ENCODE peak calls at places on chromosome 15, in nine cellular contexts. X is mammary epithelial cell, D is psoas muscle, J is neural progenitor cell, O is transverse colon, N is cardiac muscle cell, C is heart right ventricle, R is left lung, I is MM.1S. U is an unnamed sample.

GRCh38 chr15:48500595-48500994 is 144.9 kb downstream of the FBN1 start:
- DNase-seq in X (no peak), D (no peak), J (no peak), O (no peak), N (no peak), C (no peak), R (no peak), I (no peak), U (no peak)

GRCh38 chr15:62848631-62849050 is 193.9 kb upstream of the TPM1 start:
- DNase-seq in X (no peak), D (no peak), J (no peak), O (no peak), N (no peak), C (no peak), R (no peak), I (no peak), U (no peak)

GRCh38 chr15:66702770-66703539 is 919 bp downstream of the SMAD6 start:
- DNase-seq in X (no peak), D (peak; percentile 29), J (peak; percentile 69), O (peak; percentile 29), N (peak; percentile 51), C (no peak), R (peak; percentile 91), I (no peak), U (no peak)

GRCh38 chr15:69628256-69629093 is 175.9 kb downstream of the RPLP1 start:
- DNase-seq in X (no peak), D (no peak), J (no peak), O (no peak), N (no peak), C (no peak), R (no peak), I (no peak), U (no peak)

GRCh38 chr15:41790756-41791546 is 16.7 kb downstream of the MAPKBP1 start:
- DNase-seq in X (peak; percentile 80), D (no peak), J (no peak), O (no peak), N (peak; percentile 49), C (peak; percentile 29), R (no peak), I (no peak), U (no peak)

GRCh38 chr15:71385026-71385425 is 269.8 kb downstream of the THSD4 start:
- DNase-seq in X (no peak), D (no peak), J (no peak), O (peak; percentile 19), N (no peak), C (no peak), R (no peak), I (no peak), U (no peak)

GRCh38 chr15:49265911-49266310 is 95.9 kb downstream of the GALK2 start:
- DNase-seq in X (no peak), D (no peak), J (no peak), O (no peak), N (no peak), C (no peak), R (no peak), I (peak; percentile 11), U (no peak)

GRCh38 chr15:101052681-101053121 is 133.5 kb downstream of the LRRK1 start:
- DNase-seq in X (no peak), D (no peak), J (no peak), O (no peak), N (no peak), C (peak; percentile 2), R (no peak), I (no peak), U (peak; percentile 59)

GRCh38 chr15:57158589-57158988 is 217.7 kb upstream of the CGNL1 start:
- DNase-seq in X (peak; percentile 79), D (no peak), J (no peak), O (no peak), N (no peak), C (peak; percentile 25), R (no peak), I (no peak), U (no peak)

GRCh38 chr15:59918994-59919951 is 84.8 kb upstream of the FOXB1 start:
- DNase-seq in X (peak; percentile 92), D (no peak), J (no peak), O (no peak), N (no peak), C (no peak), R (no peak), I (no peak), U (no peak)

GRCh38 chr15:60389261-60390077 is 8.3 kb downstream of the ANXA2 start:
- DNase-seq in X (peak; percentile 7), D (no peak), J (no peak), O (no peak), N (no peak), C (no peak), R (no peak), I (peak; percentile 82), U (no peak)

GRCh38 chr15:63063164-63063756 is 20.7 kb downstream of the TPM1 start:
- DNase-seq in X (no peak), D (no peak), J (no peak), O (no peak), N (no peak), C (no peak), R (no peak), I (no peak), U (no peak)

GRCh38 chr15:68352401-68353062 is 75.0 kb downstream of the FEM1B start:
- DNase-seq in X (peak; percentile 91), D (peak; percentile 43), J (no peak), O (peak; percentile 23), N (no peak), C (no peak), R (no peak), I (no peak), U (peak; percentile 90)

GRCh38 chr15:68356778-68357177 is 75.2 kb downstream of the ITGA11 start:
- DNase-seq in X (no peak), D (no peak), J (no peak), O (no peak), N (no peak), C (no peak), R (no peak), I (no peak), U (no peak)

GRCh38 chr15:68354268-68354667 is 76.7 kb downstream of the FEM1B start:
- DNase-seq in X (no peak), D (no peak), J (no peak), O (no peak), N (no peak), C (no peak), R (no peak), I (no peak), U (no peak)

GRCh38 chr15:68354923-68355322 is 77.0 kb downstream of the ITGA11 start:
- DNase-seq in X (peak; percentile 93), D (no peak), J (no peak), O (no peak), N (no peak), C (no peak), R (no peak), I (no peak), U (no peak)

DNA sequence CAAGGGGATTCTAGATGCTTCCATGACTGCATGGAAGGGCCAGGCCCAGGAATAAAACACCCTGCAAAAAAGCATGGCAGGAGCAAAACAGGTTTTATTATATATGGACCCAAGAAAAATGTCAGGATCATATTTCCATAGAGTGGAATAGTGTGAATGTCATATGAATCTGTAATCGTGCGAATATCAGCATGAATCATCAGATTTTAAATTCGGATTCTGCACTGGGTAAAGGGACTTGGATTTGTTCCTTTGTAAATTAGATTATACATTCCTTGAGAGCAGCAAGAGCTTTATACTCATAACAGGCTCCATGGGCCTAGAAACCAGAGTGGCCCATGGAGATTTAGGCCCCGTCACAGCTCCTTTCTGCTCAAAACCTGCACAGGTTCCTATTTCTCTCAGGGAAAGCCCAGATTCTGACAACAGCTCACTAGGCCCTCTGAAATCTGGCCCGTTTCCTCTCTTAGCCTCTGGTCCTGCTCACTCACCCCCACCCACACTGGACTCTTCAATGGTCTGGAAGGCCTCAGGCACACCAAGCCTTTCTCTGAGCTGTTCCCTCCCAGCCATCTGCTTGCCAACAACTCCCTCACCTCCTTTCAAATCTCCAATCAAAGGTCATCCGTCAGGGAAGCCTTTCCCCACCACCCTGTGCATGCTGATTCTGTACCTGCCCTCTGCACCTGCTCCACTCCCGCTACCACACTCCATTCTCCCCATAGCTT is 76.0 kb downstream of the FEM1B start:
- DNase-seq in X (no peak), D (no peak), J (no peak), O (no peak), N (no peak), C (no peak), R (no peak), I (no peak), U (no peak)
- H3K27ac ChIP-seq in X (no peak overlapping the region), D (peak overlapping the region; percentile 57), J (no peak overlapping the region), O (peak overlapping the region; percentile 59), N (no peak overlapping the region), C (peak overlapping the region; percentile 48), R (no peak overlapping the region), I (no peak overlapping the region), U (peak overlapping the region; percentile 94)

GRCh38 chr15:74725845-74726773 is 781 bp upstream of the CYP1A1 start:
- DNase-seq in X (peak; percentile 16), D (peak; percentile 54), J (peak; percentile 79), O (peak; percentile 44), N (peak; percentile 58), C (peak; percentile 21), R (peak; percentile 87), I (peak; percentile 27), U (no peak)
- TF ChIP-seq CTCF in X (peak; percentile 2), D (no peak), J (peak; percentile 33), O (no peak), N (no peak), C (no peak), R (no peak), I (peak; percentile 13), U (no peak)

GRCh38 chr15:90396321-90396720 is 8.3 kb downstream of the IQGAP1 start:
- DNase-seq in X (no peak), D (no peak), J (no peak), O (no peak), N (no peak), C (no peak), R (no peak), I (no peak), U (no peak)
- H3K4me1 ChIP-seq in X (peaks cover 39% of the 10 kb centered on the region), D (peaks cover 90% of the 10 kb centered on the region), J (peaks cover 16% of the 10 kb centered on the region), O (peaks cover 78% of the 10 kb centered on the region), N (peaks cover 34% of the 10 kb centered on the region), C (peaks cover 75% of the 10 kb centered on the region), R (peaks cover 99% of the 10 kb centered on the region), I (peaks cover 13% of the 10 kb centered on the region), U (peaks cover 69% of the 10 kb centered on the region)

GRCh38 chr15:26868029-26868685 is 1.3 kb downstream of the GABRA5 start:
- DNase-seq in X (no peak), D (no peak), J (no peak), O (no peak), N (no peak), C (no peak), R (no peak), I (no peak), U (no peak)

GRCh38 chr15:26869628-26870027 is 2.8 kb downstream of the GABRA5 start:
- DNase-seq in X (no peak), D (no peak), J (no peak), O (no peak), N (no peak), C (no peak), R (no peak), I (no peak), U (no peak)

GRCh38 chr15:26866298-26867198 is at the start of gene GABRA5:
- DNase-seq in X (no peak), D (no peak), J (peak; percentile 86), O (no peak), N (peak; percentile 75), C (no peak), R (no peak), I (no peak), U (no peak)

GRCh38 chr15:26864664-26865191 is 2.1 kb upstream of the GABRA5 start:
- DNase-seq in X (peak; percentile 5), D (no peak), J (peak; percentile 76), O (no peak), N (peak; percentile 82), C (peak; percentile 11), R (no peak), I (no peak), U (no peak)

GRCh38 chr15:26867199-26868007 is 541 bp downstream of the GABRA5 start:
- DNase-seq in X (no peak), D (no peak), J (peak; percentile 54), O (no peak), N (peak; percentile 14), C (no peak), R (peak; percentile 64), I (no peak), U (no peak)
- H3K27ac ChIP-seq in X (no peak overlapping the region), D (no peak overlapping the region), J (no peak overlapping the region), O (no peak overlapping the region), N (no peak overlapping the region), C (no peak overlapping the region), R (no peak overlapping the region), I (no peak overlapping the region), U (no peak overlapping the region)